ENCODE peak calls at places on chromosomes 5 and 9, in seven cellular contexts. R, M, T, K, D, B and C are unnamed samples.

GRCh38 chr9:110623462-110624025 is 44.0 kb upstream of the SVEP1 start:
- DNase-seq in R (peak), M (no peak), T (no peak), K (peak), D (peak), B (peak), C (no peak)

GRCh38 chr9:99743455-99743854 is 78.2 kb upstream of the NR4A3 start:
- DNase-seq in R (no peak), M (no peak), T (no peak), K (no peak), D (no peak), B (no peak), C (no peak)

GRCh38 chr9:101418518-101419111 is 17.0 kb downstream of the ALDOB start:
- DNase-seq in R (no peak), M (no peak), T (no peak), K (no peak), D (no peak), B (no peak), C (no peak)

GRCh38 chr5:10679336-10679988 is 81.6 kb downstream of the DAP start:
- DNase-seq in R (no peak), M (no peak), T (no peak), K (no peak), D (no peak), B (no peak), C (no peak)

GRCh38 chr5:149567226-149567625 is 14.1 kb upstream of the ARHGEF37 start:
- DNase-seq in R (no peak), M (no peak), T (no peak), K (no peak), D (no peak), B (no peak), C (no peak)

GRCh38 chr5:61884242-61884855 is 421.7 kb upstream of the KIF2A start:
- DNase-seq in R (no peak), M (no peak), T (no peak), K (no peak), D (peak), B (no peak), C (no peak)

GRCh38 chr9:116546711-116547581 is 140.2 kb upstream of the TRIM32 start:
- DNase-seq in R (no peak), M (no peak), T (no peak), K (no peak), D (peak), B (peak), C (no peak)

GRCh38 chr9:107749787-107750444 is 260.3 kb upstream of the KLF4 start:
- DNase-seq in R (peak), M (no peak), T (no peak), K (peak), D (no peak), B (peak), C (no peak)

GRCh38 chr9:34517185-34517584 is 5.6 kb downstream of the ENHO start:
- DNase-seq in R (no peak), M (no peak), T (no peak), K (no peak), D (no peak), B (no peak), C (no peak)

GRCh38 chr5:80125022-80125961 is 90.1 kb downstream of the THBS4 start:
- DNase-seq in R (no peak), M (no peak), T (no peak), K (no peak), D (no peak), B (no peak), C (no peak)

GRCh38 chr5:147234825-147235635 is at the start of gene STK32A:
- DNase-seq in R (peak), M (no peak), T (no peak), K (peak), D (no peak), B (peak), C (no peak)

GRCh38 chr5:77138981-77139380 is 51.9 kb upstream of the ZBED3 start:
- DNase-seq in R (peak), M (no peak), T (no peak), K (peak), D (no peak), B (no peak), C (no peak)

GRCh38 chr9:128011071-128011817 is 30.5 kb upstream of the EEIG1 start:
- DNase-seq in R (peak), M (no peak), T (no peak), K (no peak), D (no peak), B (no peak), C (no peak)